ENCODE peak calls at places on chromosomes 5 and 9, in seven cellular contexts. J, T, X, H, V, S and L are unnamed samples.

GRCh38 chr9:106799146-106799545 is 63.8 kb upstream of the ZNF462 start:
- DNase-seq in J (no peak), T (peak; percentile 66), X (peak; percentile 79), H (no peak), V (no peak), S (no peak), L (peak; percentile 78)

GRCh38 chr5:103886826-103887225 is 324.2 kb upstream of the NUDT12 start:
- DNase-seq in J (no peak), T (no peak), X (no peak), H (no peak), V (no peak), S (no peak), L (no peak)

GRCh38 chr9:91100878-91101450 is 260.8 kb downstream of the AUH start:
- DNase-seq in J (peak; percentile 78), T (no peak), X (peak; percentile 35), H (no peak), V (no peak), S (peak; percentile 50), L (peak; percentile 73)

GRCh38 chr5:128062172-128062746 is 21.3 kb upstream of the SLC12A2 start:
- DNase-seq in J (no peak), T (peak; percentile 93), X (peak; percentile 80), H (no peak), V (no peak), S (no peak), L (peak; percentile 62)

GRCh38 chr9:121974421-121974820 is 118.7 kb downstream of the TTLL11 start:
- DNase-seq in J (no peak), T (peak; percentile 87), X (no peak), H (no peak), V (no peak), S (no peak), L (no peak)

GRCh38 chr9:87193925-87194380 is 246.6 kb upstream of the GAS1 start:
- DNase-seq in J (no peak), T (peak; percentile 40), X (peak; percentile 94), H (no peak), V (no peak), S (no peak), L (peak; percentile 94)

GRCh38 chr9:120668399-120668798 is 45.9 kb downstream of the MEGF9 start:
- DNase-seq in J (no peak), T (no peak), X (no peak), H (no peak), V (no peak), S (no peak), L (peak; percentile 6)

GRCh38 chr9:7567687-7568086 is 231.9 kb downstream of the DMAC1 start:
- DNase-seq in J (no peak), T (no peak), X (no peak), H (no peak), V (no peak), S (no peak), L (no peak)

GRCh38 chr9:16505159-16505558 is 365.3 kb downstream of the BNC2 start:
- DNase-seq in J (no peak), T (no peak), X (peak; percentile 80), H (no peak), V (no peak), S (no peak), L (peak; percentile 62)

GRCh38 chr9:92141144-92142129 is 26.2 kb upstream of the SPTLC1 start:
- DNase-seq in J (no peak), T (peak; percentile 34), X (no peak), H (no peak), V (no peak), S (no peak), L (peak; percentile 24)

GRCh38 chr5:5128766-5129165 is 11.4 kb upstream of the ADAMTS16 start:
- DNase-seq in J (no peak), T (no peak), X (no peak), H (no peak), V (no peak), S (no peak), L (no peak)

GRCh38 chr5:1315018-1315708 is 20.3 kb upstream of the TERT start:
- DNase-seq in J (peak; percentile 11), T (no peak), X (no peak), H (peak; percentile 29), V (no peak), S (no peak), L (no peak)

GRCh38 chr5:1315709-1316587 is 21.1 kb upstream of the TERT start:
- DNase-seq in J (peak; percentile 17), T (peak; percentile 82), X (no peak), H (peak; percentile 81), V (peak; percentile 88), S (peak; percentile 80), L (no peak)

GRCh38 chr5:1316588-1316902 is 21.7 kb upstream of the TERT start:
- DNase-seq in J (no peak), T (no peak), X (no peak), H (no peak), V (no peak), S (no peak), L (no peak)

GRCh38 chr5:1317921-1318565 is 23.2 kb upstream of the TERT start:
- DNase-seq in J (peak; percentile 8), T (no peak), X (no peak), H (peak; percentile 34), V (peak; percentile 24), S (peak; percentile 17), L (no peak)

GRCh38 chr5:1316941-1317340 is 22.1 kb upstream of the TERT start:
- DNase-seq in J (peak; percentile 7), T (no peak), X (no peak), H (peak; percentile 10), V (peak; percentile 9), S (no peak), L (no peak)
- H3K4me3 ChIP-seq in J (no peak overlapping the region), T (no peak overlapping the region), X (no peak overlapping the region), H (no peak overlapping the region), V (no peak overlapping the region), S (no peak overlapping the region), L (no peak overlapping the region)

GRCh38 chr5:79689541-79690466 is at the start of gene CMYA5:
- DNase-seq in J (peak; percentile 41), T (peak; percentile 91), X (peak; percentile 33), H (peak; percentile 55), V (no peak), S (peak; percentile 35), L (peak; percentile 35)
- H3K4me3 ChIP-seq in J (peak within 1 kb of the TSS; percentile 43), T (peak within 1 kb of the TSS; percentile 40), X (peak within 1 kb of the TSS; percentile 22), H (peak within 1 kb of the TSS; percentile 56), V (no peak within 1 kb of the TSS), S (peak within 1 kb of the TSS; percentile 41), L (peak within 1 kb of the TSS; percentile 60)

DNA sequence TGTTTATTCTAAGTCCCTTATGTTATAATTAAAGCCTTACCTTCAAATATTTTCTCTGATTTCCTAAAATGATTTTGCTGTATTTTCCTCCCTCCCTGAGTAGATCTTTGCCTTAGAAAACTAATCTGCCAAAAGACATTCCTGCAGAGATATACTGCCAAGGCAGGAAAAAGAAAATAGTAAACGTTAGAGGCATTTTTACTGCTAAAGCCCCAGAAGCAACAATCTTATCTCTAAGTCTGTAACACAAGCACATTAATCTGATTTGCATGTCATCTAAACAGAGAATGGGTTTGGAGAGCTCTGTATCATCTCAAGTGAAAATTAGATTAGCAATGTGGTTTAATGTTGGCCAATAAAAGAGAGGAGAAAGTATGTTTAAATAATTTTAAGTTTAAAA is 847.7 kb downstream of the MAT2B start:
- DNase-seq in J (no peak), T (no peak), X (peak; percentile 54), H (no peak), V (no peak), S (no peak), L (no peak)
- H3K4me3 ChIP-seq in J (no peak overlapping the region), T (no peak overlapping the region), X (no peak overlapping the region), H (no peak overlapping the region), V (no peak overlapping the region), S (no peak overlapping the region), L (no peak overlapping the region)

GRCh38 chr5:2111569-2112105 is 228.9 kb upstream of the IRX4 start:
- DNase-seq in J (no peak), T (no peak), X (no peak), H (no peak), V (no peak), S (no peak), L (no peak)
- H3K4me3 ChIP-seq in J (no peak overlapping the region), T (no peak overlapping the region), X (no peak overlapping the region), H (no peak overlapping the region), V (no peak overlapping the region), S (no peak overlapping the region), L (no peak overlapping the region)

GRCh38 chr9:28215921-28216320 is 642.6 kb upstream of the C9orf72 start:
- DNase-seq in J (no peak), T (no peak), X (no peak), H (no peak), V (no peak), S (no peak), L (no peak)
- H3K4me3 ChIP-seq in J (no peak overlapping the region), T (no peak overlapping the region), X (no peak overlapping the region), H (no peak overlapping the region), V (no peak overlapping the region), S (no peak overlapping the region), L (no peak overlapping the region)

GRCh38 chr5:58322453-58322852 is 137.4 kb downstream of the PLK2 start:
- DNase-seq in J (no peak), T (peak; percentile 25), X (peak; percentile 36), H (no peak), V (no peak), S (no peak), L (peak; percentile 57)
- H3K4me3 ChIP-seq in J (no peak overlapping the region), T (no peak overlapping the region), X (no peak overlapping the region), H (no peak overlapping the region), V (no peak overlapping the region), S (no peak overlapping the region), L (no peak overlapping the region)

GRCh38 chr5:167582916-167583315 is 708.5 kb upstream of the WWC1 start:
- DNase-seq in J (no peak), T (no peak), X (peak; percentile 26), H (no peak), V (no peak), S (no peak), L (peak; percentile 20)
- H3K4me3 ChIP-seq in J (no peak overlapping the region), T (no peak overlapping the region), X (no peak overlapping the region), H (no peak overlapping the region), V (no peak overlapping the region), S (no peak overlapping the region), L (no peak overlapping the region)